ENCODE peak calls at places on chromosomes 11 and 22, in six cellular contexts. R is NCI-H524 treated with DMSO at 0.1 percent for 48 hours; W is T-cell; D is GM10248; H is vagina; Q is CD4-positive, alpha-beta memory T cell. X is an unnamed sample.

GRCh38 chr11:71430166-71430565 is 18.0 kb downstream of the DHCR7 start:
- DNase-seq in H (no peak), Q (no peak), D (no peak), R (no peak), W (no peak), X (no peak)

GRCh38 chr11:132177106-132177505 is 806.7 kb downstream of the NTM start:
- DNase-seq in H (no peak), R (no peak), Q (no peak), D (no peak), W (no peak), X (no peak)

GRCh38 chr11:96338910-96339703 is 3.9 kb downstream of the MAML2 start:
- DNase-seq in D (peak), Q (peak), W (peak), R (no peak), H (no peak), X (peak)

GRCh38 chr22:39241632-39242388 is 3.0 kb downstream of the PDGFB start:
- DNase-seq in Q (peak), D (no peak), R (no peak), H (no peak), W (peak), X (no peak)

GRCh38 chr11:111540114-111540920 is at the start of gene LAYN:
- DNase-seq in R (no peak), H (no peak), Q (no peak), W (no peak), D (peak), X (peak)

GRCh38 chr22:27802389-27803079 is 978 bp upstream of the MN1 start:
- DNase-seq in Q (no peak), R (no peak), W (no peak), H (no peak), D (no peak), X (no peak)

GRCh38 chr11:104531075-104531474 is 367.1 kb upstream of the PDGFD start:
- DNase-seq in H (no peak), D (peak), W (no peak), Q (peak), R (no peak), X (no peak)

GRCh38 chr11:100515087-100515486 is 172.0 kb upstream of the ARHGAP42 start:
- DNase-seq in R (no peak), D (no peak), Q (no peak), W (no peak), H (no peak), X (peak)

GRCh38 chr22:41776381-41776780 is 24.1 kb upstream of the CCDC134 start:
- DNase-seq in H (no peak), W (no peak), Q (no peak), R (no peak), D (no peak), X (no peak)

GRCh38 chr11:125368757-125369156 is 127.3 kb downstream of the FEZ1 start:
- DNase-seq in D (no peak), R (no peak), Q (no peak), H (no peak), W (no peak), X (no peak)

GRCh38 chr11:100789500-100789899 is 102.4 kb downstream of the ARHGAP42 start:
- DNase-seq in D (no peak), W (no peak), H (no peak), R (no peak), Q (no peak), X (peak)

GRCh38 chr11:88175004-88175706 is at the start of gene RAB38:
- DNase-seq in R (peak), H (no peak), W (no peak), D (peak), Q (peak), X (no peak)

GRCh38 chr11:132632641-132633124 is 899.6 kb downstream of the OPCML start:
- DNase-seq in D (no peak), Q (no peak), R (no peak), H (no peak), W (no peak), X (peak)

GRCh38 chr11:36253238-36253637 is 36.0 kb downstream of the COMMD9 start:
- DNase-seq in Q (no peak), R (peak), W (no peak), H (no peak), D (no peak), X (peak)

GRCh38 chr22:41934284-41935014 is 7.8 kb upstream of the TNFRSF13C start:
- DNase-seq in D (no peak), W (no peak), H (no peak), Q (no peak), R (no peak), X (no peak)

GRCh38 chr11:44229664-44230063 is 80.3 kb downstream of the ALX4 start:
- DNase-seq in W (no peak), H (no peak), R (no peak), Q (no peak), D (no peak), X (no peak)

GRCh38 chr11:62536301-62536957 is 10.2 kb downstream of the AHNAK start:
- DNase-seq in D (no peak), R (no peak), H (no peak), W (no peak), Q (no peak), X (no peak)

GRCh38 chr22:36738416-36739020 is 35.0 kb upstream of the CACNG2 start:
- DNase-seq in W (no peak), H (peak), R (no peak), D (no peak), Q (no peak), X (no peak)

GRCh38 chr11:69361048-69361447 is 67.1 kb downstream of the MYEOV start:
- DNase-seq in W (no peak), R (no peak), Q (no peak), H (peak), D (no peak), X (peak)

GRCh38 chr22:45235101-45235777 is 5.5 kb downstream of the KIAA0930 start:
- DNase-seq in Q (no peak), W (no peak), H (no peak), R (no peak), D (peak), X (no peak)

GRCh38 chr11:117315285-117316196 is 515 bp downstream of the BACE1 start:
- DNase-seq in Q (peak), H (no peak), D (no peak), W (no peak), R (no peak), X (peak)

GRCh38 chr11:3016861-3017260 is 24.7 kb upstream of the NAP1L4 start:
- DNase-seq in D (no peak), R (no peak), H (no peak), Q (no peak), W (no peak), X (no peak)

GRCh38 chr11:46112961-46113617 is 8.2 kb downstream of the PHF21A start:
- DNase-seq in R (peak), Q (peak), H (no peak), D (peak), W (no peak), X (no peak)

GRCh38 chr11:78465169-78465942 is 47.7 kb upstream of the GAB2 start:
- DNase-seq in W (peak), H (no peak), Q (peak), D (peak), R (no peak), X (no peak)

GRCh38 chr11:121654506-121655480 is 202.0 kb upstream of the SORL1-AS1 start:
- DNase-seq in H (no peak), Q (no peak), W (no peak), D (no peak), R (no peak), X (peak)

GRCh38 chr11:9396310-9396709 is 11.9 kb downstream of the IPO7 start:
- DNase-seq in D (no peak), Q (no peak), W (no peak), H (no peak), R (no peak), X (no peak)

GRCh38 chr11:40619631-40620030 is 839.8 kb downstream of the LRRC4C start:
- DNase-seq in R (no peak), D (no peak), W (no peak), H (no peak), Q (no peak), X (no peak)

GRCh38 chr11:43837879-43838278 is 42.8 kb upstream of the ALKBH3 start:
- DNase-seq in Q (no peak), D (no peak), R (no peak), H (no peak), W (no peak), X (no peak)

GRCh38 chr22:47841166-47841565 is 1078.7 kb downstream of the TBC1D22A start:
- DNase-seq in Q (no peak), H (peak), W (no peak), R (no peak), D (no peak), X (no peak)

GRCh38 chr22:37326726-37327125 is 44.4 kb downstream of the CYTH4 start:
- DNase-seq in W (no peak), Q (no peak), H (no peak), D (no peak), R (no peak), X (no peak)

GRCh38 chr11:10632483-10632882 is 61.1 kb downstream of the IRAG1 start:
- DNase-seq in R (no peak), H (peak), W (no peak), D (no peak), Q (no peak), X (no peak)

GRCh38 chr11:57181678-57182305 is at the start of gene LRRC55:
- DNase-seq in W (no peak), R (no peak), Q (no peak), D (no peak), H (no peak), X (no peak)

GRCh38 chr11:553949-554398 is 6.6 kb downstream of the LMNTD2 start:
- DNase-seq in H (no peak), D (no peak), W (no peak), Q (no peak), R (no peak), X (no peak)

GRCh38 chr11:43787823-43788222 is 92.8 kb upstream of the ALKBH3 start:
- DNase-seq in Q (no peak), D (no peak), W (no peak), R (no peak), H (no peak), X (no peak)

GRCh38 chr22:50209893-50210292 is 9.1 kb downstream of the SELENOO start:
- DNase-seq in H (no peak), W (peak), Q (peak), R (no peak), D (peak), X (no peak)

X was measured in MG63.